ENCODE peak calls at places on chromosomes 16 and 17, in four cellular contexts. One of them, this sample, is unnamed.

GRCh38 chr17:18981642-18982424 is 22.7 kb downstream of the FAM83G start:
- DNase-seq in psoas muscle: no peak
- DNase-seq in esophagus squamous epithelium: no peak
- DNase-seq in cardiac muscle cell: peak
- DNase-seq in this sample: no peak

GRCh38 chr17:78075545-78075944 is 53.0 kb downstream of the TMC6 start:
- DNase-seq in psoas muscle: no peak
- DNase-seq in esophagus squamous epithelium: no peak
- DNase-seq in cardiac muscle cell: no peak
- DNase-seq in this sample: no peak

GRCh38 chr16:86512301-86512859 is 2.1 kb downstream of the FOXF1 start:
- DNase-seq in psoas muscle: peak
- DNase-seq in esophagus squamous epithelium: no peak
- DNase-seq in cardiac muscle cell: no peak
- DNase-seq in this sample: no peak

GRCh38 chr17:70661342-70662222 is 492.2 kb downstream of the KCNJ2 start:
- DNase-seq in psoas muscle: no peak
- DNase-seq in esophagus squamous epithelium: no peak
- DNase-seq in cardiac muscle cell: peak
- DNase-seq in this sample: no peak

GRCh38 chr17:75155191-75155601 is 884 bp upstream of the JPT1 start:
- DNase-seq in psoas muscle: no peak
- DNase-seq in esophagus squamous epithelium: no peak
- DNase-seq in cardiac muscle cell: no peak
- DNase-seq in this sample: no peak

GRCh38 chr17:39687101-39687545 is 734 bp downstream of the PGAP3 start:
- DNase-seq in psoas muscle: peak
- DNase-seq in esophagus squamous epithelium: no peak
- DNase-seq in cardiac muscle cell: no peak
- DNase-seq in this sample: no peak

GRCh38 chr17:9544221-9544620 is 31.4 kb downstream of the STX8 start:
- DNase-seq in psoas muscle: no peak
- DNase-seq in esophagus squamous epithelium: no peak
- DNase-seq in cardiac muscle cell: no peak
- DNase-seq in this sample: no peak

GRCh38 chr17:60095381-60095780 is 16.7 kb upstream of the HEATR6 start:
- DNase-seq in psoas muscle: no peak
- DNase-seq in esophagus squamous epithelium: no peak
- DNase-seq in cardiac muscle cell: no peak
- DNase-seq in this sample: no peak

GRCh38 chr17:21174719-21175118 is 39.2 kb downstream of the TMEM11 start:
- DNase-seq in psoas muscle: peak
- DNase-seq in esophagus squamous epithelium: no peak
- DNase-seq in cardiac muscle cell: peak
- DNase-seq in this sample: no peak

GRCh38 chr17:82900741-82901140 is 60.9 kb upstream of the ZNF750 start:
- DNase-seq in psoas muscle: no peak
- DNase-seq in esophagus squamous epithelium: no peak
- DNase-seq in cardiac muscle cell: no peak
- DNase-seq in this sample: no peak

GRCh38 chr16:55832788-55833583 is at the start of gene CES1:
- DNase-seq in psoas muscle: peak
- DNase-seq in esophagus squamous epithelium: no peak
- DNase-seq in cardiac muscle cell: no peak
- DNase-seq in this sample: peak
- H3K4me3 ChIP-seq in psoas muscle: peak
- H3K4me3 ChIP-seq in esophagus squamous epithelium: peak
- H3K4me3 ChIP-seq in cardiac muscle cell: no peak
- H3K4me3 ChIP-seq in this sample: peak

GRCh38 chr17:43366809-43367587 is 31.8 kb upstream of the ARL4D start:
- DNase-seq in psoas muscle: peak
- DNase-seq in esophagus squamous epithelium: no peak
- DNase-seq in cardiac muscle cell: peak
- DNase-seq in this sample: no peak
- H3K27ac ChIP-seq in psoas muscle: peak
- H3K27ac ChIP-seq in esophagus squamous epithelium: peak
- H3K27ac ChIP-seq in cardiac muscle cell: peak
- H3K27ac ChIP-seq in this sample: peak

DNA sequence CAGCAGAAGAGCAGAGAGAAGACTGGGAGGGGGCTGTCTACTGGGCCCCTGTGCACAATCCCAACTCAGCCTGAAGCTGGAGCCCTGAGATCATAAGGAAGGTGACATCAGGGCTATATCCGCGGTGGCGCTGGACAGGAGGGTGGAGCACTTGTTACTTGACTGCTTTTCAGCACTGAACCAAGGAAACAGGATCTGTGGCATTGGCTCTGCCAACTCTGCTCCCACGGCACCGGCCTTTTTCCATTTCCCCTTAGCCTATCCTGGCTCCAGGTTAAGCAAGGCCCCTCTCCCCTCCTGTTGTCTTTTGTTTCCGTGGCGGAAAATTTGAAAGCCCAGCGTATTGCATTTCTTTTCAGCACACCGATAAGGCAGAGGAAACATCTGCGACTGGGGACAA is 125.0 kb upstream of the IRX3 start:
- DNase-seq in psoas muscle: no peak
- DNase-seq in esophagus squamous epithelium: no peak
- DNase-seq in cardiac muscle cell: peak
- DNase-seq in this sample: no peak
- H3K4me3 ChIP-seq in psoas muscle: peak
- H3K4me3 ChIP-seq in esophagus squamous epithelium: no peak
- H3K4me3 ChIP-seq in cardiac muscle cell: no peak
- H3K4me3 ChIP-seq in this sample: peak

DNA sequence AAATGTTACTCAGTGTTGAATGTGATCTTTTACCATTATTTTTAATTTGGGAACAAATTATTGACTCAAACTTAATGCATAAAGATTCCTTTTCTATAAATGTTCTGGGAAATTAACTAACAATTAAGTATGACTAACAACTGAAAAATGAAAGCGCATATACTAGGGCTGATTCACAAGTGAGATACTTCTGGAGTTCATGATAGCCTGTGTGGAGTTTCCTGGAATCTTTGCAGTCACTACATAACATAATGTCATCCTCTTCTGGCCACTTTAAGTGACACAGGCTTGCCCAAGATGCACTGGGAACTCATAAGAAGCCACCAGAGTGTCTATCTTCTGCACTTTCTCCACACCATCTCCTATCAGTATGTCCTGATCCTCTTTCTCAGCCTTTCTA is 450.3 kb upstream of the CDH11 start:
- DNase-seq in psoas muscle: no peak
- DNase-seq in esophagus squamous epithelium: no peak
- DNase-seq in cardiac muscle cell: peak
- DNase-seq in this sample: no peak
- H3K27ac ChIP-seq in psoas muscle: no peak
- H3K27ac ChIP-seq in esophagus squamous epithelium: no peak
- H3K27ac ChIP-seq in cardiac muscle cell: no peak
- H3K27ac ChIP-seq in this sample: no peak

GRCh38 chr16:729768-730665 is 3.1 kb downstream of the HAGHL start:
- DNase-seq in psoas muscle: peak
- DNase-seq in esophagus squamous epithelium: no peak
- DNase-seq in cardiac muscle cell: no peak
- DNase-seq in this sample: no peak

GRCh38 chr16:726438-727290 is at the start of the genes CCDC78 and HAGHL:
- DNase-seq in psoas muscle: no peak
- DNase-seq in esophagus squamous epithelium: no peak
- DNase-seq in cardiac muscle cell: peak
- DNase-seq in this sample: no peak

GRCh38 chr16:728890-729744 is 2.2 kb downstream of the HAGHL start:
- DNase-seq in psoas muscle: peak
- DNase-seq in esophagus squamous epithelium: no peak
- DNase-seq in cardiac muscle cell: no peak
- DNase-seq in this sample: no peak

GRCh38 chr16:727291-727977 is 528 bp downstream of the HAGHL start:
- DNase-seq in psoas muscle: no peak
- DNase-seq in esophagus squamous epithelium: no peak
- DNase-seq in cardiac muscle cell: no peak
- DNase-seq in this sample: no peak

DNA sequence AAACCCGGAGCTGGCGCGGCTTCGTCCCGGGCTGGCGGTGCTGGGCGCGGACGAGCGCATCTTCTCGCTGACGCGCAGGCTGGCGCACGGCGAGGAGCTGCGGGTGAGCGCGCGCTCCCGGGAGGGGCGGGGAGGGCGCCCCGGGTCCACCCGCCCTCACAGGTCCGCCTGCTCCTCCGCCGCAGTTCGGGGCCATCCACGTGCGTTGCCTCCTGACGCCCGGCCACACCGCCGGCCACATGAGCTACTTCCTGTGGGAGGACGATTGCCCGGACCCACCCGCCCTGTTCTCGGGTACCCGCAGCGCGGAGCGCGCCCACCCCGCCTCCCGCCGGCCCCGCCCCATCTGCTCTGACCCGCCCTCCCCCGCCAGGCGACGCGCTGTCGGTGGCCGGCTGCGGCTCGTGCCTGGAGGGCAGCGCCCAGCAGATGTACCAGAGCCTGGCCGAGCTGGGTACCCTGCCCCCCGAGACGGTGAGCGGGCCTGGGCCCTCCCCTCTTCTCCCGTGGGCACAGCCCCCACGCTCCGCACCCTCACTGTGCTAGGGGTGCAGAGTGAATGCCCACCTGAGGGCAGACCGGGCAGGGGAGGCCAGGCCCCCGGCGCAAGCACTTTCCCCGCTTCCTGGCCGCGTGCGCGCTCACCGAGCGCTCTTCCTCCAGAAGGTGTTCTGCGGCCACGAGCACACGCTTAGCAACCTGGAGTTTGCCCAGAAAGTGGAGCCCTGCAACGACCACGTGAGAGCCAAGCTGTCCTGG is 1.4 kb downstream of the HAGHL start:
- DNase-seq in psoas muscle: peak
- DNase-seq in esophagus squamous epithelium: no peak
- DNase-seq in cardiac muscle cell: peak
- DNase-seq in this sample: no peak
- H3K4me3 ChIP-seq in psoas muscle: peak
- H3K4me3 ChIP-seq in esophagus squamous epithelium: peak
- H3K4me3 ChIP-seq in cardiac muscle cell: peak
- H3K4me3 ChIP-seq in this sample: peak

GRCh38 chr16:1601031-1601430 is 10.8 kb downstream of the IFT140 start:
- DNase-seq in psoas muscle: no peak
- DNase-seq in esophagus squamous epithelium: no peak
- DNase-seq in cardiac muscle cell: no peak
- DNase-seq in this sample: no peak
- H3K27ac ChIP-seq in psoas muscle: no peak
- H3K27ac ChIP-seq in esophagus squamous epithelium: no peak
- H3K27ac ChIP-seq in cardiac muscle cell: no peak
- H3K27ac ChIP-seq in this sample: no peak

DNA sequence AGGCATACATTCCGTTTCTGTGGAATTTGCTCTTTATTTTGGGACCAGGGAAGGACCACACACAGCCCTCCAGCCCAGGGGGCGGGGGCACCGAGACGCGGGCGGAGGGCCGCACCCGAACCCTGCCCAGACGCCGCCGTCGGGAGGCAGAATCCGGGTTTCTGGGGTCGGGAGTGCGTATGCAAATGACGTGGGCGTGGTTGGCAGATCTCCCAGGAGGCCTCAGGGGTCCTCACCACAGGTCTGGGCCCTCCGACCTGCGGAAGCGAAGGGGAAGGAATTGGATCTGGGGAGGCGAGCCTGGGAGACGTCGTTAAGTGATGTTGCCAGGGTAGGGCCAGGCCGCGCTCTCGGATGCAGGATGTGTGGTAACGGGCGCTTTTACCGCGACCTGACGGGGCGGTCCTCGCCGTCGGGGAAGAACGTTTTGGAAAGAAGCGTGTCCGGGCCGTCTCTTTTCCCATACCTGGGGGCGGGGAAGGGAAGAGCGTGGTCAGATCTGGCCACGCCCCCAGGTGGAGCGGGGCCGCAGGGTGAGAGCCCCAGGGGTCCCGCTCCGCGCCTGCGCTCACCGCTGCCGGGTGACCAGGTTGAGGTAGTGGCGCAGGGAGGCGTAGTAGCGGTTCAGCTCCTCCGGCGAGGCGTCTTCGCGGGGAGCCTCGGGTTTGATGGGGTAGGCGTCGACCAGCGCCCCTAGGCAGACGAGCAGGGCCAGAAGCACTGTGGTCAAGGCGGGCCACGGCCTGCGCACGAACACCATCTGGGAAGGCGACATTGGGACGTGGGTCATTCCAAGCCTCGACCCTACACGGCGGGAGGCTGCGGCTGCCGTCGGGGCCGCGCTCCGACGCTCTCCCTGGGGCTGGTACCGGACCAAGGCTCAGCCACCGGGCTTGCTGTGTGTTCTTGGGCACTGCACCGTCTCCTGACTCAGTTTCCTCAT is 745 bp downstream of the PYY start:
- DNase-seq in psoas muscle: no peak
- DNase-seq in esophagus squamous epithelium: no peak
- DNase-seq in cardiac muscle cell: no peak
- DNase-seq in this sample: no peak
- H3K4me3 ChIP-seq in psoas muscle: no peak
- H3K4me3 ChIP-seq in esophagus squamous epithelium: no peak
- H3K4me3 ChIP-seq in cardiac muscle cell: peak
- H3K4me3 ChIP-seq in this sample: peak

GRCh38 chr16:67677712-67678111 is 11.1 kb downstream of the C16orf86 start:
- DNase-seq in psoas muscle: no peak
- DNase-seq in esophagus squamous epithelium: no peak
- DNase-seq in cardiac muscle cell: no peak
- DNase-seq in this sample: no peak
- H3K27ac ChIP-seq in psoas muscle: no peak
- H3K27ac ChIP-seq in esophagus squamous epithelium: no peak
- H3K27ac ChIP-seq in cardiac muscle cell: no peak
- H3K27ac ChIP-seq in this sample: no peak

DNA sequence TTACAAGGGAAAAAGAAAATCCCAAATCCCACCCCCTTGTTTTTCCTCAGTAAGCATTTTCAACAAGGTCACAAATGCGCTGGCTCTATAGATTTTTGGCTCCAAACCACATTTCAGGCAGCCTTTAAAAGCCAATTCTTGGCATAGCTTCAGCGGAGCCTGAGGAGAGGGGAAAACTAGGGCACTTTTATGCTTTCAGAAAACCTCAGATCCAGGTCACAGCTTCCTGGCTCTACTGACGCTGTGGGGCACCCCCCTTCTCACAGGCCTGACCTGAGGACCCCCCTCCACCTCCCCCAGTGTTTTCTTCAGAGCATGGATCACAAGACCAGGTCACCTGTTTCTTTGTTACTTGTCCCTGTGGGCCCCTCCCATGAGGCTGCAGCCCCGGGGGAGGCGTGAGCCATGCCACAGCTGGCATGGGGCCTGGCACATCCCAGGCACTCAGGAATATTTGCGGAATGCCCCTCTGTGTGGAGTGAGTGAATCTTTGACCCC is 30.1 kb upstream of the MTSS2 start:
- DNase-seq in psoas muscle: no peak
- DNase-seq in esophagus squamous epithelium: no peak
- DNase-seq in cardiac muscle cell: peak
- DNase-seq in this sample: no peak
- H3K4me3 ChIP-seq in psoas muscle: peak
- H3K4me3 ChIP-seq in esophagus squamous epithelium: no peak
- H3K4me3 ChIP-seq in cardiac muscle cell: no peak
- H3K4me3 ChIP-seq in this sample: peak

This sample was measured in coronary artery.